ENCODE peak calls at places on chromosomes 12 and 14, in five cellular contexts. J is GM23248, A is fibroblast of pulmonary artery, Z is endothelial cell, H is left cardiac atrium. O is an unnamed sample.
A peak's percentile ranks its signal among the peaks of the same experiment; 100 is the strongest.

GRCh38 chr12:98440165-98440581 is 75.2 kb upstream of the TMPO start:
- DNase-seq in J (peak; percentile 97), A (peak; percentile 99), Z (peak; percentile 67), H (peak; percentile 87), O (no peak)

GRCh38 chr12:6936642-6937480 is 6.8 kb upstream of the RNU7-1 start:
- DNase-seq in J (no peak), A (no peak), Z (no peak), H (no peak), O (no peak)

GRCh38 chr12:121013715-121014114 is 2.6 kb downstream of the C12orf43 start:
- DNase-seq in J (no peak), A (no peak), Z (no peak), H (no peak), O (no peak)

GRCh38 chr14:38255673-38256357 is at the start of gene CLEC14A:
- DNase-seq in J (peak; percentile 23), A (no peak), Z (peak; percentile 47), H (peak; percentile 86), O (no peak)

GRCh38 chr12:19620222-19620621 is 180.9 kb downstream of the AEBP2 start:
- DNase-seq in J (no peak), A (peak; percentile 7), Z (no peak), H (no peak), O (no peak)

GRCh38 chr14:92625213-92625612 is 111.6 kb downstream of the RIN3 start:
- DNase-seq in J (peak; percentile 96), A (peak; percentile 87), Z (no peak), H (no peak), O (peak; percentile 61)

GRCh38 chr14:88986146-88986841 is 161.8 kb downstream of the TTC8 start:
- DNase-seq in J (peak; percentile 83), A (peak; percentile 78), Z (no peak), H (peak; percentile 33), O (no peak)

GRCh38 chr12:76020731-76021672 is 10.6 kb downstream of the PHLDA1 start:
- DNase-seq in J (peak; percentile 97), A (peak; percentile 97), Z (no peak), H (no peak), O (no peak)

GRCh38 chr12:122872815-122873361 is 23.0 kb downstream of the VPS37B start:
- DNase-seq in J (no peak), A (no peak), Z (no peak), H (no peak), O (no peak)

GRCh38 chr14:103801459-103801858 is 45.9 kb downstream of the PPP1R13B start:
- DNase-seq in J (peak; percentile 94), A (peak; percentile 60), Z (no peak), H (no peak), O (peak; percentile 76)

GRCh38 chr12:49631336-49631907 is 8.1 kb downstream of the PRPF40B start:
- DNase-seq in J (no peak), A (no peak), Z (no peak), H (no peak), O (no peak)

GRCh38 chr12:124566181-124567034 is 1.0 kb downstream of the NCOR2 start:
- DNase-seq in J (peak; percentile 92), A (peak; percentile 77), Z (peak; percentile 74), H (peak; percentile 92), O (peak; percentile 94)

GRCh38 chr12:65653321-65653720 is 171.0 kb upstream of the HMGA2 start:
- DNase-seq in J (no peak), A (no peak), Z (no peak), H (no peak), O (no peak)

GRCh38 chr12:6553051-6553868 is 2.6 kb downstream of the IFFO1 start:
- DNase-seq in J (peak; percentile 97), A (peak; percentile 87), Z (no peak), H (peak; percentile 51), O (no peak)

GRCh38 chr14:75249251-75249957 is 29.2 kb upstream of the FOS start:
- DNase-seq in J (no peak), A (no peak), Z (no peak), H (no peak), O (no peak)

GRCh38 chr12:643478-644292 is 19.6 kb downstream of the NINJ2 start:
- DNase-seq in J (peak; percentile 57), A (no peak), Z (no peak), H (peak; percentile 70), O (no peak)

GRCh38 chr14:69610859-69611263 is 535 bp upstream of the SUSD6 start:
- DNase-seq in J (peak; percentile 66), A (peak; percentile 53), Z (no peak), H (no peak), O (no peak)

GRCh38 chr12:27424631-27425230 is 21.8 kb upstream of the SMCO2 start:
- DNase-seq in J (peak; percentile 81), A (peak; percentile 86), Z (no peak), H (no peak), O (no peak)

GRCh38 chr14:52266179-52266578 is 1.3 kb upstream of the PTGDR start:
- DNase-seq in J (peak; percentile 88), A (peak; percentile 82), Z (no peak), H (peak; percentile 46), O (no peak)

O was measured in H54.